ENCODE peak calls at places on chromosomes 4 and X, in five cellular contexts. B is tibial nerve, X is mammary epithelial cell, T is PC-9, R is suprapubic skin. E is an unnamed sample. For H3K4me1, the result is how much of the 10 kb centered on the place peaks cover.

GRCh38 chrX:74523224-74523623 is 91.2 kb downstream of the RLIM start:
- DNase-seq in R (no peak), X (no peak), B (no peak), T (peak), E (no peak)

GRCh38 chrX:69014200-69014599 is 151.1 kb downstream of the PJA1 start:
- DNase-seq in B (no peak), T (no peak), R (no peak), X (peak), E (no peak)

GRCh38 chrX:55996649-55997048 is 235.5 kb upstream of the KLF8 start:
- DNase-seq in X (no peak), T (no peak), B (no peak), R (no peak), E (no peak)

GRCh38 chr4:41209187-41209586 is 5.2 kb downstream of the APBB2 start:
- DNase-seq in T (no peak), R (no peak), X (no peak), B (no peak), E (no peak)

GRCh38 chr4:147138171-147138570 is 192.5 kb upstream of the TTC29 start:
- DNase-seq in R (no peak), B (no peak), X (no peak), T (no peak), E (no peak)

GRCh38 chr4:109658871-109659410 is 44.3 kb downstream of the CASP6 start:
- DNase-seq in T (no peak), R (no peak), B (no peak), X (no peak), E (no peak)

GRCh38 chrX:154490021-154490413 is 412 bp downstream of the SLC10A3 start:
- DNase-seq in X (peak), T (no peak), R (no peak), B (no peak), E (no peak)

GRCh38 chrX:53686151-53686885 is at the start of gene HUWE1:
- DNase-seq in X (peak), B (peak), T (peak), R (peak), E (no peak)

GRCh38 chr4:83237591-83237990 is 47.0 kb downstream of the COQ2 start:
- DNase-seq in X (no peak), R (no peak), B (no peak), T (no peak), E (no peak)

GRCh38 chr4:168153596-168154440 is 61.5 kb downstream of the ANXA10 start:
- DNase-seq in X (peak), B (peak), T (peak), R (peak), E (peak)

GRCh38 chrX:74426071-74426470 is 4.8 kb downstream of the SLC16A2 start:
- DNase-seq in B (no peak), R (no peak), T (no peak), X (no peak), E (no peak)

GRCh38 chr4:184473515-184474260 is 662 bp downstream of the IRF2 start:
- DNase-seq in X (peak), T (no peak), B (no peak), R (no peak), E (no peak)

GRCh38 chr4:113756005-113756410 is 5.5 kb downstream of the CAMK2D start:
- DNase-seq in B (no peak), T (no peak), X (peak), R (no peak), E (no peak)

GRCh38 chr4:112532267-112532666 is 16.3 kb upstream of the NEUROG2 start:
- DNase-seq in R (no peak), B (no peak), T (no peak), X (peak), E (no peak)

GRCh38 chr4:46016306-46016705 is 107.5 kb downstream of the GABRG1 start:
- DNase-seq in B (no peak), T (no peak), R (no peak), X (no peak), E (no peak)

GRCh38 chrX:28920554-28920953 is 333.3 kb downstream of the IL1RAPL1 start:
- DNase-seq in X (no peak), T (no peak), B (no peak), R (no peak), E (no peak)

GRCh38 chrX:136185409-136186022 is 38.2 kb downstream of the FHL1 start:
- DNase-seq in B (no peak), R (no peak), X (no peak), T (peak), E (no peak)

GRCh38 chr4:178970433-178971140 is 1528.3 kb upstream of the AGA start:
- DNase-seq in R (no peak), T (no peak), X (no peak), B (no peak), E (no peak)

GRCh38 chr4:102623622-102624021 is 122.5 kb downstream of the NFKB1 start:
- DNase-seq in T (no peak), R (no peak), B (no peak), X (no peak), E (no peak)

GRCh38 chr4:152460488-152460887 is 75.4 kb downstream of the FBXW7 start:
- DNase-seq in X (peak), B (no peak), T (no peak), R (no peak), E (no peak)

GRCh38 chrX:13932416-13932815 is 97.3 kb downstream of the GEMIN8 start:
- DNase-seq in X (no peak), T (no peak), R (no peak), B (no peak), E (no peak)

GRCh38 chr4:8117278-8117682 is 41.3 kb downstream of the ABLIM2 start:
- DNase-seq in R (no peak), B (peak), T (peak), X (peak), E (no peak)

GRCh38 chr4:89311433-89311832 is 3.8 kb upstream of the GPRIN3 start:
- DNase-seq in X (no peak), T (no peak), B (no peak), R (no peak), E (no peak)

GRCh38 chrX:72060196-72060974 is 71.3 kb downstream of the RTL5 start:
- DNase-seq in B (no peak), T (no peak), R (no peak), X (no peak), E (no peak)

GRCh38 chrX:63561425-63561824 is 210.3 kb upstream of the SPIN4 start:
- DNase-seq in B (no peak), R (no peak), T (no peak), X (no peak), E (no peak)

GRCh38 chrX:10006770-10007169 is 39.6 kb downstream of the CLDN34 start:
- DNase-seq in T (no peak), X (no peak), R (no peak), B (no peak), E (no peak)

GRCh38 chr4:56655209-56655626 is 25.9 kb downstream of the HOPX start:
- DNase-seq in B (no peak), R (peak), X (no peak), T (no peak), E (no peak)

GRCh38 chr4:146063143-146063542 is 112.4 kb upstream of the LSM6 start:
- DNase-seq in B (no peak), R (no peak), T (no peak), X (no peak), E (no peak)

GRCh38 chr4:1656986-1657385 is 27.1 kb downstream of the FAM53A start:
- DNase-seq in B (no peak), X (no peak), R (no peak), T (no peak), E (no peak)

GRCh38 chr4:1655081-1655480 is 29.0 kb downstream of the FAM53A start:
- DNase-seq in R (no peak), T (no peak), B (no peak), X (no peak), E (no peak)

GRCh38 chr4:1655676-1656075 is 28.4 kb downstream of the FAM53A start:
- DNase-seq in B (no peak), X (no peak), T (no peak), R (no peak), E (no peak)

GRCh38 chr4:1654216-1654945 is 29.7 kb downstream of the FAM53A start:
- DNase-seq in R (no peak), T (no peak), X (no peak), B (no peak), E (no peak)

DNA sequence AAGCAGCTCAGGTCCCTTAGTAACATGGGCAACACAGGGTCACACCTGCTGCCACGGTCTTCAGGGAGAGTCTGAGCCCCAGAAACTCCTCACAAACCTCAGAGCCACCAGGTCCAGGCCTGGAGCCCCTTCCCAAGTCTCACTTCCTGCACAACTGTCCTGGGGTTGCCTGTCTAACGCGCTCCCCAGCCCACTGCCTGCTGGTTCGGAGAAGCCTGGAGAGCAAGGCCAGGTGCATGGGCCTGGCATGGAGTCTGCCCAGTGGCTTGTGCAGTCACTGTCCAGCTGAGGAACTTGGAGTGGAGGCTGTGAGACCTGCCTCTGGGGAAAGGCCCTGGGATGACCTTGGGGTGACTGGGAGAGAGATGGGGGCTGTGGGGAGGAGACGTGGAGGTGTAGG is 28.0 kb downstream of the FAM53A start:
- DNase-seq in X (no peak), B (no peak), R (no peak), T (no peak), E (no peak)
- TF ChIP-seq CTCF in X (no peak), B (no peak), R (no peak), T (no peak), E (no peak)

GRCh38 chr4:182465114-182465513 is 221.9 kb downstream of the TENM3 start:
- DNase-seq in R (no peak), X (no peak), T (no peak), B (no peak), E (no peak)

GRCh38 chr4:182470215-182470614 is 227.0 kb downstream of the TENM3 start:
- DNase-seq in B (no peak), T (no peak), X (no peak), R (no peak), E (no peak)

DNA sequence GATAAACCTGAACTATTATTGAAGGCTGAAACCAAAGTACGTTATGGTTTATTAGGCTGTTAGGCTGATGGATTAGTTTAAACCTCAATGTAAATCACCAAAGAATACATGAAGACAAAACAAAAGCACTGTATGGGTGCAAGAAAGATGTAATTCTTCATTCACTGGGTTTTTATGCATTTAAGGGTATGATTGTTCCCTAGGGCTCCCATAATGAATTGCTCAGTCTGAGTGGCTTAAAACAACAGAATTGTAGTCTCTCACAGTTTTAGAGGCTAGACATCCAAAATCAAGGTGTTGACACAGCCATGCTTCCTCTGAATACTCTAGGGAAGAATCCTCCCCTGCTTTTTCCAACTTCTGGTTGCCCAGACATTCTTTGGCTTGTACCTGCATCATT is 222.8 kb downstream of the TENM3 start:
- DNase-seq in B (no peak), T (no peak), R (no peak), X (no peak), E (no peak)
- H3K4me1 ChIP-seq in B (under half), T (under half), R (under half), X (under half), E (under half)

GRCh38 chrX:23637187-23637586 is 30.1 kb upstream of the PRDX4 start:
- DNase-seq in R (no peak), B (no peak), X (no peak), T (no peak), E (no peak)

GRCh38 chrX:23631136-23631535 is 36.2 kb upstream of the PRDX4 start:
- DNase-seq in X (no peak), R (no peak), B (no peak), T (no peak), E (no peak)

DNA sequence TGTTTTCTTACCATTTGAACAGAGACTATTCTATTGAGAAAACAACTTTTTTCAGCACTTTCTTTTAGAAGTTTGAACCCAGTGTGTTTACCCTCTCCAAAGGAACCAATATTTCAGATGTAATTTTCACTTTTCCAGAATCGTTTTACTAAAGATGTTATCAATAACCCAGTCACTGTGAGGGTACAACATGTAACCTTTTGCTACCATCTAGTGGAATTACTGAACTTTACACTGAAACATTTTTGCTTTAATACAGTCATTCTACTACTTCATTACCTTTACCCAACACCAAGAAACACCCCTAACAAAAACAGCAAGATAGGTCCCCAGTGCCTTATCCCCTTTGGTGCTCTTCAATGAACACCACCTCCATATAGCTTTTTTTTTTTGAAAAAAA is 33.1 kb upstream of the PRDX4 start:
- DNase-seq in T (no peak), B (no peak), X (peak), R (no peak), E (no peak)
- TF ChIP-seq CTCF in T (peak), B (no peak), X (no peak), R (no peak), E (peak)

GRCh38 chrX:1484638-1485019 is 31.9 kb upstream of the ASMTL start:
- DNase-seq in B (no peak), R (no peak), X (no peak), T (no peak), E (no peak)
- H3K4me1 ChIP-seq in B (under half), R (under half), X (under half), T (under half), E (under half)